ENCODE peak calls at places on chromosome 18, in five cellular contexts. P, D, W, B and Y are unnamed samples.

GRCh38 chr18:312415-312814 is 44.6 kb upstream of the THOC1 start:
- DNase-seq in P (no peak), D (no peak), W (no peak), B (no peak), Y (no peak)

GRCh38 chr18:72160504-72161445 is 383.4 kb downstream of the CBLN2 start:
- DNase-seq in P (no peak), W (peak; percentile 39), B (no peak), D (no peak), Y (no peak)

GRCh38 chr18:58354791-58355190 is 274.1 kb downstream of the ALPK2 start:
- DNase-seq in D (no peak), W (no peak), P (no peak), B (no peak), Y (no peak)

GRCh38 chr18:36460324-36460850 is 162.9 kb downstream of the FHOD3 start:
- DNase-seq in D (no peak), W (no peak), P (no peak), B (no peak), Y (no peak)

GRCh38 chr18:12420831-12421421 is 13.2 kb downstream of the PRELID3A start:
- DNase-seq in D (peak; percentile 30), W (no peak), B (no peak), P (no peak), Y (no peak)

GRCh38 chr18:77124452-77124922 is 8.1 kb downstream of the MBP start:
- DNase-seq in B (no peak), P (no peak), W (no peak), D (no peak), Y (no peak)

GRCh38 chr18:62339106-62339988 is 14.2 kb downstream of the TNFRSF11A start:
- DNase-seq in B (no peak), P (no peak), W (peak; percentile 70), D (no peak), Y (no peak)

GRCh38 chr18:75727479-75727878 is 300.0 kb upstream of the SMIM21 start:
- DNase-seq in P (no peak), W (peak; percentile 39), B (peak; percentile 26), D (peak; percentile 22), Y (no peak)

GRCh38 chr18:23662309-23663263 is at the start of gene ANKRD29:
- DNase-seq in B (peak; percentile 23), P (no peak), D (peak; percentile 53), W (peak; percentile 26), Y (no peak)

GRCh38 chr18:36697905-36698304 is 130.9 kb downstream of the TPGS2 start:
- DNase-seq in D (no peak), P (peak; percentile 75), B (no peak), W (peak; percentile 93), Y (no peak)

GRCh38 chr18:11454021-11454420 is 155.4 kb upstream of the SLC35G4 start:
- DNase-seq in D (no peak), B (no peak), W (no peak), P (no peak), Y (no peak)

GRCh38 chr18:49899647-49900330 is 86.5 kb upstream of the ACAA2 start:
- DNase-seq in D (no peak), B (no peak), P (no peak), W (no peak), Y (no peak)

GRCh38 chr18:42187611-42188378 is 232.8 kb downstream of the PIK3C3 start:
- DNase-seq in D (no peak), W (no peak), B (no peak), P (no peak), Y (no peak)

GRCh38 chr18:12288406-12288762 is 19.7 kb upstream of the TUBB6 start:
- DNase-seq in W (no peak), B (no peak), D (no peak), P (no peak), Y (no peak)

GRCh38 chr18:12438257-12438656 is 30.5 kb downstream of the PRELID3A start:
- DNase-seq in B (no peak), D (no peak), P (no peak), W (no peak), Y (no peak)

GRCh38 chr18:35005963-35006577 is 35.1 kb upstream of the MAPRE2 start:
- DNase-seq in P (no peak), B (peak; percentile 25), W (peak; percentile 76), D (no peak), Y (no peak)

GRCh38 chr18:58887613-58887963 is 22.9 kb downstream of the ZNF532 start:
- DNase-seq in W (no peak), B (no peak), D (peak; percentile 39), P (no peak), Y (no peak)

GRCh38 chr18:51323941-51324340 is 126.5 kb upstream of the MEX3C start:
- DNase-seq in P (no peak), D (no peak), W (no peak), B (no peak), Y (no peak)

DNA sequence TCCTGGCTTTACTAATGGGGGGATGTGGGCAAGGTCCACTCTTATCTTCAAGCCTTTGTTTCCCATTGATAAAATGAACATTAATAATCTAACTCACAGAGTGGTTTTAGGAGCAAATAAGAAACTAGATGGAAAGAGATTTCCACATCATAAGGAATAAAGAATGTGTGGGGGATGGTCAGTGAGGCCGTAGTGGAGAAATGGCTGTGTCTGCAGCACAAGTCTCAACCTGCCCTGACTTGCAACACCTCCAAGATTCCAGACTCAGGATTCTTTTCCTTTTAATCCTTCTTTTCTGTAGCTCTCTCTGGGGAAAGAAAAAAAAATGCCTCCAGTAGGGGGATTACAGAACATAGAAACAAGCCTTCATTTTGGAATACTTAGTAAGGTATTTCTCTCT is 124.2 kb upstream of the MEX3C start:
- DNase-seq in P (no peak), D (no peak), W (no peak), B (no peak), Y (no peak)
- TF ChIP-seq CTCF in P (no peak), D (no peak), W (no peak), B (no peak), Y (no peak)

DNA sequence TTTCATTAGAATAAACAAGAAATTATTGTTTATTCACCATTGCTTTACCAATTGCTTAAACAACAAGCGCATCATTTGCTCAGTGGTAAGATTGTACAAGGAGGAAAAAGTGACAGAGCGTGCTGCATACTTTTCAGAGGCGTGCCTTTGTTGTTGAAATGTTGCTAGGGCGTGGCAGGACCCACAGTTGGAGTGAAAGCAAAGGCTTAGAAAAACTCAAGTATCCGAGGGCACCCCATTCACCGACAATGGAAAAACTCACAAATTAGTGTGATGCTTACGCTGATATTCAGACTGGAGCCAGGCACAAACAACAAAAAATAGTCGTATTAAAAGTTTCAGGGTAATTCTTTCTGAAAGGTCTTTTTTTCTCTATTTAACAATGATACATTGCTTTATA is 37.6 kb upstream of the RTTN start:
- DNase-seq in P (no peak), B (no peak), W (no peak), D (no peak), Y (no peak)
- TF ChIP-seq CTCF in P (no peak), B (no peak), W (no peak), D (no peak), Y (no peak)

DNA sequence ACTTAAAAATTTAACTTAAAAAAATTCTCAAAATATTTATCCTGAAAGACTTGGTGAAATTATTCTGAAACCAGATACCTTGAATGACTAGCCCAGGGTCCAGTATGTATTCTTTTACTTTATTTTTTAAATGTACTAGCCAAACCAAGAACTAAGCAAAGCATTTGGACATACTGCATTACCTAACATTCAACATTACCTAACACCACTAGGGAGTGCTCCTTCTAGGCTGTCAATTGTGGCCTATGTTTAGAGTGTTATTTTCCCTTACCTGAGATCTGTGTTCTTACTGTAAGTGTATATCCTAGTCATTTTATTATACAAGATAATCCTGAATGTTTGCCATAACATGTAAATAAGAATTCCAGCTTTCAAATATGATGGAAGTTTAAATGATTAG is 496.6 kb downstream of the PTPRM start:
- DNase-seq in B (no peak), D (no peak), P (no peak), W (no peak), Y (no peak)
- TF ChIP-seq CTCF in B (no peak), D (no peak), P (no peak), W (no peak), Y (peak; percentile 18)

DNA sequence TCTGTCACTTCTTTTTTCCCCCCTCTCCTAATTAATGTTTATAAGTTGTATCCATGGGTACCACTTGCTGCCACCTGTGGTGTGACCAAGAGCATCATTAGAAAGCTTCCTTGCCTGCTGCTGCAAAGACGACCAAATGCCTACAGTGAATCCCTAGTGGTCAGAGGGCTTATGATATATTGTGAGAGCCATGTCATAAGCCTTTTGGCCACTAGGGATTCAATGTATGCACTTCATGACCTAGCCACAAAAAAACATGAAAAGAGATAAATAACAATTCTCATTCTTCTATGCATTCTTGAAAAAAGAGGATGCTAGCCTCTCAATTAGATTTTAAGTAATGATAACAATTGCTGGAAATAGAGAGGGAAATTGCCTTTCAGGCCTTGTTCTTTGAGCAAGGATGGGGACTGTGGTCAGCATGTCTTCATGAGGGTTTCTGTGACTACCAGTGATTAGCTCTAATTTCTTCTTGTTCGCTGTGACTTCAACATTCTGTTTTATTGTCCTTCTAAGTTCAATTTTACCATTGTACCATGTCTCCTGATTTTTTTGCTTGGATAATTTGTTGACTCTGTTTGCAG is 435.3 kb downstream of the TGIF1 start:
- DNase-seq in P (no peak), W (no peak), B (peak; percentile 67), D (no peak), Y (no peak)
- TF ChIP-seq CTCF in P (no peak), W (peak; percentile 30), B (peak; percentile 55), D (no peak), Y (peak; percentile 29)

GRCh38 chr18:66560092-66560491 is 43.8 kb downstream of the CDH19 start:
- DNase-seq in B (no peak), W (peak; percentile 8), P (no peak), D (no peak), Y (no peak)
- TF ChIP-seq CTCF in B (no peak), W (peak; percentile 30), P (no peak), D (no peak), Y (peak; percentile 60)

GRCh38 chr18:79935499-79935898 is 16.0 kb downstream of the SLC66A2 start:
- DNase-seq in B (no peak), P (no peak), W (no peak), D (peak; percentile 10), Y (no peak)

GRCh38 chr18:79935098-79935480 is 16.4 kb downstream of the SLC66A2 start:
- DNase-seq in W (no peak), P (no peak), D (no peak), B (no peak), Y (no peak)

GRCh38 chr18:79934311-79935097 is 16.9 kb downstream of the SLC66A2 start:
- DNase-seq in D (peak; percentile 9), B (no peak), P (no peak), W (no peak), Y (no peak)

GRCh38 chr18:79932907-79933306 is 18.5 kb downstream of the SLC66A2 start:
- DNase-seq in D (no peak), P (no peak), B (no peak), W (no peak), Y (no peak)

DNA sequence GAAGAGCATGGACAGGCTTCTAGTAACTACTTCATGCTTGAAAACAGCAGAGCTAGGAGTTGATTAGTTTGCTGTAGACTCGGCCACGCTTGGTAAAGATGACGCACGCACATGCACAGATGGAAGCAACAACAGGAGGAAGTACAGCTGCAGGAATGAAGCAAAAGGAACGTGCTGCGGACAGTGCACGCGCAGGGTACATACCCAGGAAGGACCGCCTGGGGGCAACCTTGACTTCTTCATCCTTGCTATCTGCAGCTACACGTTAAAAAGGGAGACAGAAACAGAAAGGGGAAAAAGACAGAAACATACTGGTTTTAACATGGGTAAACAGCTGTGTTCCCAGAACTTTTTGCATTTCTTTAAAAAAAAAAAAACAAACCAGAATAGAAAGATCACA is 17.7 kb downstream of the SLC66A2 start:
- DNase-seq in W (no peak), P (no peak), B (no peak), D (peak; percentile 10), Y (no peak)
- TF ChIP-seq CTCF in W (no peak), P (no peak), B (no peak), D (no peak), Y (no peak)